ENCODE peak calls at places on chromosomes 5 and 9, in seven cellular contexts. F is ovary, B is adrenal gland, L is left ventricle myocardium inferior, J is PC-9, Q is mesenchymal stem cell, V is cardiac muscle cell. A is an unnamed sample.

GRCh38 chr5:76479973-76480667 is 77.0 kb downstream of the IQGAP2 start:
- DNase-seq in F (no peak), B (no peak), L (no peak), J (no peak), Q (no peak), V (no peak), A (no peak)

GRCh38 chr5:169394371-169394770 is 93.4 kb upstream of the SLIT3 start:
- DNase-seq in F (no peak), B (no peak), L (no peak), J (no peak), Q (no peak), V (no peak), A (no peak)

GRCh38 chr5:178327931-178328711 is 95.5 kb upstream of the PHYKPL start:
- DNase-seq in F (no peak), B (no peak), L (no peak), J (no peak), Q (no peak), V (no peak), A (no peak)

GRCh38 chr5:6551287-6551954 is 81.4 kb downstream of the NSUN2 start:
- DNase-seq in F (no peak), B (no peak), L (no peak), J (no peak), Q (no peak), V (no peak), A (no peak)

GRCh38 chr5:62457071-62457470 is 44.5 kb downstream of the IPO11 start:
- DNase-seq in F (no peak), B (peak; percentile 26), L (no peak), J (no peak), Q (peak; percentile 24), V (no peak), A (no peak)

GRCh38 chr5:153447534-153447933 is 42.9 kb upstream of the GRIA1 start:
- DNase-seq in F (no peak), B (no peak), L (no peak), J (no peak), Q (no peak), V (no peak), A (no peak)

GRCh38 chr5:23507278-23507685 is at the start of gene PRDM9:
- DNase-seq in F (no peak), B (peak; percentile 19), L (peak; percentile 62), J (no peak), Q (peak; percentile 79), V (no peak), A (no peak)

GRCh38 chr5:83583859-83584258 is 112.3 kb downstream of the VCAN start:
- DNase-seq in F (no peak), B (no peak), L (no peak), J (no peak), Q (peak; percentile 78), V (no peak), A (no peak)

GRCh38 chr5:90709323-90710148 is 150.9 kb downstream of the ADGRV1 start:
- DNase-seq in F (peak; percentile 15), B (peak; percentile 37), L (no peak), J (no peak), Q (peak; percentile 54), V (peak; percentile 60), A (peak; percentile 74)

GRCh38 chr5:106797996-106798395 is 872.7 kb downstream of the EFNA5 start:
- DNase-seq in F (no peak), B (no peak), L (no peak), J (no peak), Q (no peak), V (no peak), A (peak; percentile 97)

GRCh38 chr9:16180546-16180945 is 627.7 kb downstream of the CCDC171 start:
- DNase-seq in F (no peak), B (no peak), L (no peak), J (peak; percentile 77), Q (peak; percentile 53), V (no peak), A (no peak)

GRCh38 chr9:91805031-91805430 is 145.0 kb downstream of the ROR2 start:
- DNase-seq in F (no peak), B (no peak), L (no peak), J (no peak), Q (no peak), V (no peak), A (no peak)

GRCh38 chr5:169933624-169934023 is 46.7 kb downstream of the INSYN2B start:
- DNase-seq in F (no peak), B (no peak), L (no peak), J (no peak), Q (no peak), V (no peak), A (no peak)

GRCh38 chr5:80961376-80962281 is 1.5 kb downstream of the RASGRF2 start:
- DNase-seq in F (no peak), B (no peak), L (no peak), J (no peak), Q (peak; percentile 65), V (peak; percentile 3), A (no peak)

GRCh38 chr5:80959768-80960442 is at the start of gene RASGRF2:
- DNase-seq in F (peak; percentile 61), B (peak; percentile 19), L (peak; percentile 18), J (no peak), Q (peak; percentile 78), V (peak; percentile 54), A (no peak)

GRCh38 chr5:80959138-80959537 is 1.0 kb upstream of the RASGRF2 start:
- DNase-seq in F (no peak), B (no peak), L (no peak), J (no peak), Q (no peak), V (no peak), A (no peak)

GRCh38 chr5:80962630-80963520 is 2.7 kb downstream of the RASGRF2 start:
- DNase-seq in F (no peak), B (no peak), L (no peak), J (no peak), Q (peak; percentile 35), V (no peak), A (no peak)

DNA sequence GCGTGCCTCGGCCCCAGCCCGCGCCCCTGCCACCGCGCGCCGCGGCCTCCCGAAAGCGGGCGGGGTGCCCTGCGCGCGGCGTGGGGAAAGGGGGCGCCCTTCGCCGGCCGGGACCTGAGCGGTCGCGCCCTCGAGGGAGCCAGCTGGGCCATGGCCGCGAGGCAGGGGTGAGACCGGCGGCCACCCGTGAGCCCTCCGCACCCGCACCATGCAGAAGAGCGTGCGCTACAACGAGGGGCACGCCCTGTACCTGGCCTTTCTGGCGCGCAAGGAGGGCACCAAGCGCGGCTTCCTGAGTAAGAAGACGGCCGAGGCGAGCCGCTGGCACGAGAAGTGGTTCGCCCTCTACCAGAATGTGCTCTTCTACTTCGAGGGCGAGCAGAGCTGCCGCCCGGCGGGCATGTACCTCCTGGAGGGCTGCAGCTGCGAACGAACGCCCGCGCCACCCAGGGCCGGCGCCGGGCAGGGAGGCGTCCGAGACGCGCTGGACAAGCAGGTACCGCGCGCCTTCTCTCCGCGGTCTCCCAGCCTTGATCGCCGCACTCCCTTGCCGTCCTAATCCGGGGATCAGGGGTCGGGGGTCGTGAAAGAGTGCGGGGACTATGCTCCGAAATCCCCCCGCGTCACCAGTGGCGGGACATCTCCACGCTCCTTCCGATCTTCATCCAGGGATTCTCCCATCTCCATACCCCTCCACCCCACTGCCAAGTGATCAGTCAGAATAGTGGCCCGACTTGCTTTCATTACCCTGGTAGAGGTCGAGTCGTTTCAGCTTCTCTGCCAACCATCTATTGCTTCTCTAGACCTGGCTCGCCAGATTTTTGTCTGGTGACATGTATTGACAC is 590 bp downstream of the RASGRF2 start:
- DNase-seq in F (peak; percentile 68), B (no peak), L (peak; percentile 28), J (no peak), Q (peak; percentile 77), V (peak; percentile 41), A (no peak)
- H3K4me3 ChIP-seq in F (peak overlapping the region; percentile 39), B (no peak overlapping the region), L (peak overlapping the region; percentile 73), J (no peak overlapping the region), Q (peak overlapping the region; percentile 64), V (peak overlapping the region; percentile 15), A (no peak overlapping the region)

DNA sequence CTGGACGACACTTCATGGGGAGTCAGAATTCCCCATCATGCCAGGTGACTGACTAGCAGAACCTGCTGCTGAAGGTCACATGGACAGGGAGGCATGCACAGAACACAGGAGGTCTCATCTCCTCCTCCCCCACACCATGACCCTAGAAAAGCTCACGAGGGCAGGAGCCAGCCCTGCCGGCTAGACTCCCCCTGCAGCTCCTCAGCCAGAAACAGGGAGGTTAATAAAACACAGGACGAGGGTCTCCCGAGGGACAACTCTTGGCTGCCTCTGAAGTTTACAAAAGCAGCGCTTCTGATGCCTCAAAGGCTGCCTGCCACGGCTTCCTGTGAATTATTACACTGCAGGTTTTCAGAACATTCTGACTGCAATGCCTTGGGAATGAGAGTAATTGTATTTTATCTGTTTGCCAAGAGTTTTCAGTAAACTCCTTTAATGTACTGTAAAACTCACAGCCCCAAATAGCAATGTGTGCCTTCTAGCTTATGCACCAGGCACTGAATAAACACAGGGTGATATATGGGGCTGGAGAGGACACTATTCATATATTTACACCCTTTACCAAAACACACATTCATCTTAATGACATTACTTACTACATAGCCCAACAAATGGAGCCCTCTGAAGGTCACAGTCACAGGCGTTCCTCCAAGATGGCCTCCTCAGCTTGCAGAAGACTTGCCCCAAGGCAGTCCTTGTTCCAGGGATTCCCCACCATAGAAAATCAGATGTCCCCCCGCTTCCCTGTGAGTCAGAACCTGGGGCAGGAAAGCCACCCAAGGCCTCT is 83.7 kb downstream of the C5orf15 start:
- DNase-seq in F (no peak), B (no peak), L (no peak), J (no peak), Q (peak; percentile 62), V (no peak), A (no peak)
- H3K4me1 ChIP-seq in F (peaks cover 3% of the 10 kb centered on the region), B (no peaks in the 10 kb centered on the region), L (no peaks in the 10 kb centered on the region), J (no peaks in the 10 kb centered on the region), Q (peaks cover 5% of the 10 kb centered on the region), V (no peaks in the 10 kb centered on the region), A (no peaks in the 10 kb centered on the region)

GRCh38 chr9:131043097-131043496 is 34.1 kb downstream of the LAMC3 start:
- DNase-seq in F (no peak), B (no peak), L (no peak), J (no peak), Q (peak; percentile 58), V (no peak), A (no peak)

GRCh38 chr9:131046093-131046380 is 37.1 kb downstream of the LAMC3 start:
- DNase-seq in F (no peak), B (peak; percentile 34), L (no peak), J (peak; percentile 47), Q (peak; percentile 24), V (no peak), A (no peak)

GRCh38 chr9:131043646-131044045 is 34.7 kb downstream of the LAMC3 start:
- DNase-seq in F (no peak), B (no peak), L (no peak), J (no peak), Q (no peak), V (no peak), A (no peak)

GRCh38 chr9:131046581-131047202 is 37.7 kb downstream of the LAMC3 start:
- DNase-seq in F (peak; percentile 67), B (peak; percentile 70), L (peak; percentile 56), J (no peak), Q (peak; percentile 67), V (peak; percentile 86), A (peak; percentile 73)

GRCh38 chr9:131045300-131046092 is 36.5 kb downstream of the LAMC3 start:
- DNase-seq in F (no peak), B (peak; percentile 39), L (no peak), J (no peak), Q (no peak), V (no peak), A (no peak)
- H3K27me3 ChIP-seq in F (no peaks in the 10 kb centered on the region), B (no peaks in the 10 kb centered on the region), L (peaks cover 5% of the 10 kb centered on the region), J (peaks cover 15% of the 10 kb centered on the region), Q (peaks cover 11% of the 10 kb centered on the region), V (no peaks in the 10 kb centered on the region), A (no peaks in the 10 kb centered on the region)

DNA sequence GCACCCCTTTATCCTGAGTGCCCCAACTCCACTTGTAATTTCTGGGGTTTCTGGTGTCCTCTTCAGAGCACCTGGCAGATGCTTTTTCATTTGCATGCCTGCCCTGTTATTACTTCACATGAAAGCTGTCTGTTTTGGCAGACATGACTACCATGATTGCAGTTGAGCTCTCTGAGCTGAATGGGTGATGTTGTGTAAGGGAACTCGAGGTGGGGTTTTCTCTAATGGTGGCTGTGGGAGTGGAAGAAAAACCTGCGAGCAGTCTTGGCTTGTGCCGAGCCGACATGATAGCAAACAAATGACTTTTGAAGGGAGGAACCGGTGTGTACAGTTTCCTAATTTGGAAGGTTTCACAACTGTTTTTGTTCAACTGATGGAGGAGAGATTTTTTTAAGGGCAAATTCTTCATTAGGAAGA is 196.2 kb downstream of the AOPEP start:
- DNase-seq in F (peak; percentile 25), B (no peak), L (no peak), J (peak; percentile 84), Q (peak; percentile 77), V (no peak), A (no peak)
- H3K4me3 ChIP-seq in F (no peak overlapping the region), B (no peak overlapping the region), L (no peak overlapping the region), J (peak overlapping the region; percentile 39), Q (no peak overlapping the region), V (no peak overlapping the region), A (no peak overlapping the region)

A was measured in HAP-1.